ENCODE peak calls at places on chromosomes 5 and 9, in six cellular contexts. R, I, V, Z, H and Q are unnamed samples. For H3K27me3 and H3K4me1, the result is how much of the 10 kb centered on the place peaks cover.

GRCh38 chr5:77211691-77212047 is 1.2 kb downstream of the PDE8B start:
- DNase-seq in R (no peak), I (no peak), V (no peak), Z (no peak), H (no peak), Q (no peak)

GRCh38 chr5:127088226-127088625 is 14.9 kb upstream of the C5orf63 start:
- DNase-seq in R (no peak), I (no peak), V (no peak), Z (peak), H (no peak), Q (no peak)

GRCh38 chr5:154850255-154851062 is at the start of gene FAXDC2:
- DNase-seq in R (peak), I (peak), V (no peak), Z (peak), H (peak), Q (peak)

GRCh38 chr9:91282292-91282691 is 79.4 kb downstream of the AUH start:
- DNase-seq in R (no peak), I (no peak), V (no peak), Z (no peak), H (no peak), Q (no peak)

GRCh38 chr5:129395247-129395646 is 64.9 kb upstream of the ADAMTS19 start:
- DNase-seq in R (no peak), I (no peak), V (no peak), Z (no peak), H (no peak), Q (no peak)

GRCh38 chr5:95530441-95530840 is 24.3 kb downstream of the SKIC3 start:
- DNase-seq in R (no peak), I (no peak), V (no peak), Z (no peak), H (no peak), Q (no peak)

GRCh38 chr9:127923046-127923445 is 6.2 kb upstream of the ST6GALNAC4 start:
- DNase-seq in R (no peak), I (no peak), V (no peak), Z (no peak), H (no peak), Q (no peak)

GRCh38 chr5:55338092-55338613 is 30.4 kb downstream of the MTREX start:
- DNase-seq in R (no peak), I (no peak), V (no peak), Z (no peak), H (no peak), Q (no peak)

GRCh38 chr9:70813141-70813540 is 308.3 kb downstream of the TRPM3 start:
- DNase-seq in R (no peak), I (no peak), V (no peak), Z (no peak), H (no peak), Q (no peak)

GRCh38 chr9:36092509-36093215 is 43.9 kb upstream of the GLIPR2 start:
- DNase-seq in R (no peak), I (no peak), V (peak), Z (peak), H (no peak), Q (no peak)

GRCh38 chr5:30279237-30279636 is 914.2 kb upstream of the CDH6 start:
- DNase-seq in R (no peak), I (no peak), V (no peak), Z (no peak), H (no peak), Q (no peak)

GRCh38 chr5:79318935-79319614 is 83.1 kb downstream of the JMY start:
- DNase-seq in R (no peak), I (no peak), V (no peak), Z (no peak), H (no peak), Q (no peak)

GRCh38 chr5:141373673-141374317 is at the start of gene PCDHGA6:
- DNase-seq in R (no peak), I (no peak), V (no peak), Z (no peak), H (no peak), Q (no peak)

GRCh38 chr5:128413356-128413755 is 124.7 kb downstream of the FBN2 start:
- DNase-seq in R (no peak), I (no peak), V (no peak), Z (no peak), H (no peak), Q (no peak)

GRCh38 chr9:34544035-34544434 is 21.2 kb upstream of the ENHO start:
- DNase-seq in R (no peak), I (no peak), V (no peak), Z (no peak), H (no peak), Q (no peak)

GRCh38 chr5:126274819-126275218 is 148.4 kb upstream of the GRAMD2B start:
- DNase-seq in R (no peak), I (no peak), V (no peak), Z (no peak), H (no peak), Q (no peak)

GRCh38 chr5:45521067-45521466 is 175.1 kb downstream of the HCN1 start:
- DNase-seq in R (peak), I (no peak), V (no peak), Z (peak), H (no peak), Q (no peak)

DNA sequence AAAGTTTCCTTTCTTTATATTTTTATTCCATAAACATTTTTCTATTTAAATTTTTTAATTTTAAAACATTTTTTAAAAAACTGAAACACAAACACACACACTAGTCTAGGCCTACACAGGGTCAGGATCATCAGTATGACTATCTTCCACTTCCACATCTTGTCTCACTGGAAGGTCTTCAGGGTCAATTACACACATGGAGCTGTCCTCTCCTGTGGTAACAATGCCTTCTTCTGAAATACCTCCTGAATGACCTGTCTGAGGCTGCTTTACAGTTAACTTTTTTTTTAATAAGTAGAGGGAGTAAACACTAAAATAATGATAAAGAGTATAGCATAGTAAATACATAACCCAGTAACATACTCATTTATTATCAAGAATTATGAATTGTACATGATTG is 17.3 kb upstream of the CEP120 start:
- DNase-seq in R (no peak), I (no peak), V (no peak), Z (no peak), H (no peak), Q (no peak)
- TF ChIP-seq CTCF in R (no peak), I (no peak), V (no peak), Z (no peak), H (no peak), Q (no peak)

GRCh38 chr5:174688441-174689354 is 35.7 kb upstream of the MSX2 start:
- DNase-seq in R (no peak), I (no peak), V (no peak), Z (no peak), H (no peak), Q (no peak)
- H3K27me3 ChIP-seq in R (under half), I (under half), V (under half), Z (half or more), H (under half), Q (under half)

GRCh38 chr9:133125706-133126696 is 5.0 kb upstream of the RALGDS start:
- DNase-seq in R (no peak), I (no peak), V (peak), Z (peak), H (no peak), Q (no peak)
- H3K4me1 ChIP-seq in R (under half), I (under half), V (half or more), Z (under half), H (under half), Q (half or more)

GRCh38 chr5:62795912-62796311 is 217.3 kb downstream of the LRRC70 start:
- DNase-seq in R (no peak), I (no peak), V (no peak), Z (no peak), H (no peak), Q (no peak)

GRCh38 chr5:62790348-62790747 is 211.7 kb downstream of the LRRC70 start:
- DNase-seq in R (no peak), I (peak), V (no peak), Z (no peak), H (no peak), Q (no peak)

GRCh38 chr5:62786099-62786498 is 207.5 kb downstream of the LRRC70 start:
- DNase-seq in R (no peak), I (no peak), V (no peak), Z (no peak), H (no peak), Q (no peak)

GRCh38 chr5:62785588-62785987 is 207.0 kb downstream of the LRRC70 start:
- DNase-seq in R (no peak), I (no peak), V (no peak), Z (no peak), H (no peak), Q (no peak)

GRCh38 chr5:62791059-62791458 is 212.4 kb downstream of the LRRC70 start:
- DNase-seq in R (peak), I (no peak), V (no peak), Z (no peak), H (no peak), Q (no peak)
- TF ChIP-seq CTCF in R (peak), I (no peak), V (no peak), Z (no peak), H (no peak), Q (no peak)

DNA sequence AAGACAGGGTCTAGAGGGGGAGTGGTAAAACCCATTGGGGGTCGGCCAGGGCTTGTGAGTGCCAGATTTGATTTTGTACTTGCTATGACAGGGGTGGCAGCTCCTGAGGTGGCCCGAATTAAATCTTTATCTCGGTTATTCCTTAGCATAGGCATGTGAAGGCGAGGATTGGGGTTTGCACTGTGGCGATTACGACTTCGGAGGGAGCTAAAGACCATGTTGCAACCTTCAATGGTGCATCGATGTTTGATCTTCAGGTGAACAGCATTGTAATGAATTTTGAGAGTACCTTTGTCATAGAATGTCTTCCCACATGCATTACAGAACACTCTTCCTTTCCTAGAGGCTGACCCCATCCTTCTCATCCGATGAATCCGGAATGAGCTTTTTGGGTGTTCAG is 433.9 kb downstream of the BNC2 start:
- DNase-seq in R (no peak), I (no peak), V (no peak), Z (no peak), H (no peak), Q (no peak)
- H3K27me3 ChIP-seq in R (under half), I (under half), V (under half), Z (under half), H (under half), Q (under half)

DNA sequence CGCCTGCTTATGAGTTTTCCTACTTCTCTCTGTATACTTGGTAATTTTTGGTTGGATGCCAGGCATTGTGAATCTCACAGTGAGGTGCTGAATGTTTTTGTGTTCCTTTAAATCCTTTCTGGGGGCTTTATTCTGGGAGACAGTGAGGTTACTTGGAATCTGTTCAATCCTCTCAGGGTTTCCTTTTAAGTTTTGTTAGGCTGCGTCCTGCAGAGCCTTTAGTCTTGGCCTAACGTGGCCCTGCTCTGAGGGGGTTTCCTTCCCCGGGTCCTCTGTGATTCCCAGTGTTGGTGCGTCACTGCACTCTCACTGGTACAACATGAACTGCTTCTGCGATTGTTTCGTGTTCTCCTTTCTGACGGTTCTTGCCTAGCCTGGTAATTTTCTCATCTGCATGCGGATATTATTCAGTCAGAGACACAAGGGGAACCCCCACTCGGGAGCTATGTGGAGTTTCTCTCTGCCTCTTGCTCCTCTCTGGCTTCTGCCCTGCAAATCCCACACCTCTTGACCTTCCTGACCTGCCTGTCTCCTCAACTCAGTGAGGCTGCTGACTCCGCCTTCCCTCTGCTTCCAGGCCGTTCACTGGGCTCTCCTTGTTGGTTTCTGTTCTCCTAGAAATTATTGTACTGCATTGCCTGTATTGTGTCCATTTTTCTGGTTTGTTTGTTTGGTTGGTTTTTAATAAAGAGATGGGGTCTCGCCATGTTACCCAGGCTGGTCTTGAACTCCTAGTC is 128.1 kb downstream of the DAB2IP start:
- DNase-seq in R (peak), I (no peak), V (no peak), Z (peak), H (peak), Q (no peak)
- H3K4me1 ChIP-seq in R (under half), I (under half), V (under half), Z (under half), H (under half), Q (under half)

GRCh38 chr5:167971706-167972105 is 319.7 kb upstream of the WWC1 start:
- DNase-seq in R (no peak), I (no peak), V (no peak), Z (no peak), H (no peak), Q (no peak)

GRCh38 chr5:167967494-167968180 is 323.8 kb upstream of the WWC1 start:
- DNase-seq in R (peak), I (no peak), V (no peak), Z (no peak), H (no peak), Q (no peak)

GRCh38 chr5:167973126-167973525 is 318.3 kb upstream of the WWC1 start:
- DNase-seq in R (no peak), I (no peak), V (no peak), Z (no peak), H (no peak), Q (no peak)

GRCh38 chr5:167968784-167969183 is 322.7 kb upstream of the WWC1 start:
- DNase-seq in R (no peak), I (no peak), V (no peak), Z (no peak), H (no peak), Q (no peak)

DNA sequence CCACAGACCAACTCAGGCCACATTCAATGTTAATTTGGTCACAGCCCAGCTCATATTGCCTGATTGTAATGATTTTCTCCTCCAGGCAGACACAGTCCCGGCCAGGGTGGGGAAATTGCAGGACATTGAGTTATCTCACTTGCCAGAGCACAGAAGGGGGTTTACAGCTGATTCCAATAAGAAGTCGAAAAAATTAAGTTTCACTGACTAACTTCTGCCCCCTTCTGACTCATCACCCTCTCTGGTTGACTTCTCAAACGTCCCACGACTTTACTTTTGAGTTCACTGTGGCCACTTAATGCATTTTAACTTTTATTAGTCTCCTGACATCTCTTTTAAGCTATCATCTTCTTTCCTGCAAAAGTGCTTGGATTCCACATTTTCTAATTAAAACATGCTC is 321.4 kb upstream of the WWC1 start:
- DNase-seq in R (no peak), I (no peak), V (no peak), Z (no peak), H (no peak), Q (no peak)
- TF ChIP-seq CTCF in R (no peak), I (no peak), V (no peak), Z (no peak), H (no peak), Q (no peak)